ENCODE peak calls at places on chromosomes 16 and 17, in six cellular contexts. Q is body of pancreas, S is pancreas, I is choroid plexus epithelial cell, R is psoas muscle, L is cardiac muscle cell. U is an unnamed sample.

GRCh38 chr17:48547839-48548686 is 3.2 kb upstream of the HOXB2 start:
- DNase-seq in R (no peak), Q (no peak), I (no peak), L (peak), S (no peak), U (peak)

GRCh38 chr16:11400076-11400475 is 54.8 kb downstream of the RMI2 start:
- DNase-seq in S (no peak), I (no peak), R (no peak), Q (no peak), L (no peak), U (no peak)

GRCh38 chr16:24999856-25000447 is 15.2 kb downstream of the ARHGAP17 start:
- DNase-seq in I (peak), R (no peak), S (no peak), Q (peak), L (no peak), U (peak)

GRCh38 chr17:57296231-57296630 is 39.9 kb downstream of the MSI2 start:
- DNase-seq in I (no peak), S (no peak), L (no peak), Q (no peak), R (no peak), U (no peak)

GRCh38 chr17:12395733-12396354 is 269.8 kb upstream of the MYOCD start:
- DNase-seq in R (no peak), Q (no peak), L (peak), I (peak), S (peak), U (no peak)

GRCh38 chr17:6413073-6413472 is 21.8 kb downstream of the AIPL1 start:
- DNase-seq in Q (no peak), S (no peak), I (peak), L (peak), R (no peak), U (peak)

GRCh38 chr17:10058924-10059683 is 139.3 kb downstream of the GAS7 start:
- DNase-seq in R (peak), S (no peak), I (no peak), L (no peak), Q (no peak), U (no peak)

GRCh38 chr16:72612271-72612670 is 435.7 kb downstream of the ZFHX3 start:
- DNase-seq in L (peak), R (no peak), S (no peak), I (peak), Q (no peak), U (peak)

GRCh38 chr17:76124582-76125390 is 16.3 kb downstream of the FOXJ1 start:
- DNase-seq in Q (no peak), I (peak), R (no peak), L (no peak), S (no peak), U (no peak)

GRCh38 chr16:65782537-65783290 is 583.8 kb upstream of the CDH5 start:
- DNase-seq in L (peak), S (no peak), Q (no peak), R (no peak), I (peak), U (peak)

GRCh38 chr16:4006441-4006989 is 109.7 kb downstream of the ADCY9 start:
- DNase-seq in Q (no peak), L (no peak), I (no peak), R (no peak), S (no peak), U (no peak)

GRCh38 chr16:87380875-87381274 is 2.7 kb downstream of the FBXO31 start:
- DNase-seq in L (peak), S (no peak), I (peak), Q (no peak), R (no peak), U (peak)

GRCh38 chr17:78421534-78422266 is 43.3 kb downstream of the PGS1 start:
- DNase-seq in I (peak), L (peak), S (peak), R (peak), Q (peak), U (peak)

GRCh38 chr17:80408872-80409271 is 6.1 kb upstream of the ENDOV start:
- DNase-seq in I (peak), S (no peak), R (no peak), Q (peak), L (peak), U (peak)

GRCh38 chr16:57801856-57802634 is at the start of gene KIFC3:
- DNase-seq in L (peak), R (peak), S (peak), I (peak), Q (peak), U (peak)

GRCh38 chr16:57802635-57803412 is 533 bp upstream of the KIFC3 start:
- DNase-seq in L (no peak), Q (peak), I (peak), S (no peak), R (no peak), U (no peak)

GRCh38 chr16:57800213-57801097 is 1.8 kb downstream of the KIFC3 start:
- DNase-seq in L (no peak), I (no peak), S (no peak), Q (peak), R (no peak), U (no peak)

GRCh38 chr16:57799619-57800212 is 2.6 kb downstream of the KIFC3 start:
- DNase-seq in Q (no peak), S (no peak), L (no peak), I (no peak), R (no peak), U (no peak)

DNA sequence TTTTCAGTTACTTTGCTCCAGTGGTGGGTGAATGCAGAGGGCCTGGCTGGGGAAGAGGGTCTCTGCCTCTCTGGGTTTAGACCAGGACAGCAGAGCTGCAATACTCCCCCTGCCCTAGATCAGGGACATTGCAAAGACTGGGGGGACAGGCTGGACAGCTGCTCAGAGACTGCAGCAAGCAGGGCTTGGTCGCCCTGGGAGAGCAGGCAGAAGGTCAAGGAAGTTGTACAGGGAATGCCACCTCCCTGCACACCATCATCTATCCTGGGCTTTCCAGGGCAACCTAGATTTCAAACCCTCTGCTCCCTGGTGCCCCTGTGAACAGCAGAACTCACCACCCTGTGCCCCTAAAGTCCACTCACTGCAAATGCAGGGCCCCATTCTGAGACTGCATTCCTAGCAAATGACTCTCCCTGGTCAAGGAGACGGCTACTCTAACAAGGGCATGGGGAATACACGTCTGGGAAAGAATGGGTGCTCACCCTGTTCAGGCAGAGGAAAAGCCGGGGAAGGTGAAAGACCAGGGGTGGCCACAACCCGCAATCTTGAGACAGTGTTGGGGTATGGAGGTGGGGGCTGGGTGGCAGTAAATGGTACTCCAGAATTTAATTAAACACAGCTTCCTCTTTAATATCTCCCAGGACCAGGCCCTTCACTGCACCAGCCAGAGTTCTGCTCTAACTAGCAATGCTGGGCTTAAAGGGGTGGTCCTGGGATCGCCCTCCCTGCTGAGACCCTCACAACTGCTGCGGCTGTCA is 1.0 kb downstream of the KIFC3 start:
- DNase-seq in R (no peak), Q (no peak), I (peak), L (peak), S (no peak), U (peak)
- H3K4me3 ChIP-seq in R (peak), Q (no peak), I (peak), L (peak), S (peak), U (peak)

GRCh38 chr17:59785091-59785799 is 77.8 kb downstream of the VMP1 start:
- DNase-seq in L (no peak), R (no peak), S (no peak), I (peak), Q (no peak), U (peak)

GRCh38 chr17:59786213-59786535 is 78.7 kb downstream of the VMP1 start:
- DNase-seq in L (no peak), I (no peak), S (no peak), R (no peak), Q (no peak), U (no peak)

GRCh38 chr17:59790936-59791335 is 83.5 kb downstream of the VMP1 start:
- DNase-seq in S (no peak), R (no peak), Q (no peak), I (no peak), L (no peak), U (peak)

GRCh38 chr17:59783221-59784016 is 76.0 kb downstream of the VMP1 start:
- DNase-seq in S (no peak), R (no peak), Q (no peak), I (peak), L (peak), U (peak)

GRCh38 chr17:59786536-59787319 is 79.3 kb downstream of the VMP1 start:
- DNase-seq in L (peak), R (no peak), I (peak), S (peak), Q (peak), U (peak)
- TF ChIP-seq CTCF in L (no peak), R (peak), I (no peak), S (no peak), Q (peak), U (no peak)

GRCh38 chr17:2406271-2406902 is 5.5 kb upstream of the MNT start:
- DNase-seq in R (no peak), I (no peak), L (no peak), Q (peak), S (peak), U (no peak)

GRCh38 chr17:2403044-2403443 is 2.2 kb upstream of the MNT start:
- DNase-seq in I (no peak), Q (no peak), L (no peak), S (peak), R (no peak), U (no peak)

GRCh38 chr17:2406903-2407790 is 6.3 kb upstream of the MNT start:
- DNase-seq in R (peak), I (peak), L (peak), S (peak), Q (peak), U (peak)

GRCh38 chr17:2402517-2402916 is 1.7 kb upstream of the MNT start:
- DNase-seq in L (no peak), R (no peak), S (peak), I (no peak), Q (peak), U (no peak)

GRCh38 chr17:2405247-2405926 is 4.5 kb upstream of the MNT start:
- DNase-seq in Q (no peak), R (no peak), S (no peak), L (peak), I (peak), U (peak)
- H3K4me3 ChIP-seq in Q (no peak), R (no peak), S (no peak), L (no peak), I (no peak), U (no peak)

GRCh38 chr17:44375196-44376017 is 11.8 kb upstream of the FAM171A2 start:
- DNase-seq in S (no peak), I (no peak), L (no peak), R (no peak), Q (no peak), U (no peak)

GRCh38 chr17:44374306-44375195 is 10.9 kb upstream of the FAM171A2 start:
- DNase-seq in L (no peak), S (no peak), R (no peak), I (no peak), Q (no peak), U (no peak)

GRCh38 chr17:44378171-44378705 is 11.2 kb downstream of the ITGA2B start:
- DNase-seq in I (no peak), L (no peak), R (no peak), S (no peak), Q (no peak), U (no peak)

GRCh38 chr17:44376779-44377178 is 12.7 kb downstream of the ITGA2B start:
- DNase-seq in R (no peak), Q (no peak), S (no peak), I (no peak), L (no peak), U (no peak)

DNA sequence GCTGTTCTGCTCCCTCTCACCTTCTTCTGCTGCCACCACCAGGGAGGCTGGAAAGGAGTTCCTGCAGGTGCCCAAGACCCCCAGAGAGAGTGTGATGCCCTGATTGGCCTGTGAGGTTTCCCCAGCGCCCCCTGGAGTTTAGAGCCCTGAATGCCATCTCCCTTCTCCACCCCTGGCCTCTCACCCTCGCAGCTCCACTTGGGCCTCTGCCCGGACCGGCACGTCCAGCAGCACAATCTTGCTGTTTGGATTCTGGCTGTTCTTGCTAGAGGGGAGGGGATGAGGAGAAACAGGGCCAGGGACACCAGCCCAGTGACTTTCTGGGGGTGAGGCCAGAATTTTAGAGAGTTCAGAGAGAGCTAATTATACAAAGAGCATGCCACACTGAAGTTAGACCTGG is 12.5 kb upstream of the FAM171A2 start:
- DNase-seq in S (no peak), R (peak), L (peak), Q (no peak), I (peak), U (peak)
- TF ChIP-seq CTCF in S (no peak), R (no peak), L (peak), Q (no peak), I (peak), U (peak)